ENCODE peak calls at places on chromosomes 11 and 22, in nine cellular contexts. X is upper lobe of right lung, N is adrenal gland, Z is AG10803, S is nephron progenitor cell, U is mammary epithelial cell, H is astrocyte of the spinal cord, K is prostate gland, M is OCI-LY7. Y is an unnamed sample.

GRCh38 chr11:93967258-93967657 is 53.9 kb upstream of the HEPHL1 start:
- DNase-seq in M (no peak), X (no peak), K (no peak), S (no peak), Z (no peak), N (no peak), H (no peak), U (no peak), Y (no peak)

GRCh38 chr11:58434217-58434616 is 6.3 kb upstream of the OR5B2 start:
- DNase-seq in U (no peak), K (no peak), N (no peak), X (no peak), M (no peak), S (no peak), H (no peak), Z (no peak), Y (no peak)

GRCh38 chr11:121446752-121447156 is 5.4 kb upstream of the SORL1 start:
- DNase-seq in X (no peak), M (peak), K (no peak), Z (peak), N (no peak), H (peak), U (no peak), S (peak), Y (no peak)

GRCh38 chr11:90124371-90124770 is 10.1 kb upstream of the NAALAD2 start:
- DNase-seq in K (no peak), N (no peak), M (no peak), U (no peak), X (no peak), S (no peak), H (no peak), Z (no peak), Y (no peak)

GRCh38 chr11:34529643-34530042 is 16.0 kb upstream of the ELF5 start:
- DNase-seq in Z (no peak), M (no peak), S (no peak), K (no peak), X (no peak), H (no peak), U (no peak), N (no peak), Y (no peak)

GRCh38 chr11:269146-269890 is 8.9 kb upstream of the NLRP6 start:
- DNase-seq in S (no peak), M (peak), Z (peak), N (no peak), K (no peak), H (no peak), U (no peak), X (no peak), Y (no peak)

GRCh38 chr11:88421530-88421929 is 84.0 kb upstream of the CTSC start:
- DNase-seq in X (no peak), N (no peak), S (no peak), M (no peak), U (peak), H (no peak), Z (peak), K (no peak), Y (no peak)

GRCh38 chr11:74459584-74459983 is 7.8 kb downstream of the KCNE3 start:
- DNase-seq in N (no peak), U (no peak), Z (no peak), M (no peak), H (no peak), X (no peak), S (no peak), K (no peak), Y (no peak)

GRCh38 chr11:110065189-110065588 is 28.0 kb upstream of the ZC3H12C start:
- DNase-seq in M (no peak), U (peak), S (no peak), N (no peak), X (no peak), H (no peak), Z (no peak), K (no peak), Y (no peak)

GRCh38 chr11:130383363-130384168 is 44.8 kb downstream of the ADAMTS8 start:
- DNase-seq in Z (peak), U (peak), K (no peak), N (no peak), H (peak), S (peak), M (no peak), X (no peak), Y (no peak)

GRCh38 chr11:130802567-130802966 is 113.7 kb downstream of the SNX19 start:
- DNase-seq in U (no peak), Z (no peak), X (no peak), K (no peak), S (no peak), M (no peak), H (no peak), N (no peak), Y (no peak)

GRCh38 chr11:85540181-85540580 is 87.0 kb downstream of the DLG2 start:
- DNase-seq in U (no peak), K (no peak), M (no peak), H (no peak), N (no peak), X (no peak), Z (no peak), S (no peak), Y (no peak)

GRCh38 chr11:85540635-85541034 is 86.5 kb downstream of the DLG2 start:
- DNase-seq in M (no peak), Z (no peak), X (no peak), N (no peak), U (no peak), H (no peak), K (no peak), S (no peak), Y (no peak)

GRCh38 chr11:85539029-85539689 is 88.0 kb downstream of the DLG2 start:
- DNase-seq in U (no peak), Z (no peak), M (no peak), X (no peak), H (no peak), S (no peak), N (no peak), K (no peak), Y (no peak)

GRCh38 chr11:85539740-85540139 is 87.4 kb downstream of the DLG2 start:
- DNase-seq in K (no peak), X (no peak), N (no peak), S (no peak), M (no peak), H (no peak), U (no peak), Z (no peak), Y (no peak)

GRCh38 chr11:85541683-85542082 is 85.5 kb downstream of the DLG2 start:
- DNase-seq in H (no peak), X (no peak), U (no peak), M (no peak), N (no peak), Z (no peak), K (no peak), S (no peak), Y (no peak)
- TF ChIP-seq CTCF in H (no peak), X (no peak), U (no peak), M (no peak), N (no peak), Z (no peak), K (no peak), S (no peak), Y (no peak)

GRCh38 chr11:6258571-6258998 is 1.1 kb upstream of the CCKBR start:
- DNase-seq in U (no peak), S (peak), M (no peak), N (no peak), X (no peak), H (no peak), Z (no peak), K (no peak), Y (no peak)

GRCh38 chr11:6260207-6260726 is 629 bp downstream of the CCKBR start:
- DNase-seq in X (no peak), K (no peak), M (no peak), Z (no peak), H (no peak), N (no peak), U (no peak), S (no peak), Y (no peak)

GRCh38 chr11:6253196-6253595 is 6.4 kb upstream of the CCKBR start:
- DNase-seq in M (no peak), K (no peak), N (no peak), X (no peak), H (no peak), S (no peak), Z (no peak), U (no peak), Y (no peak)

GRCh38 chr11:6259638-6260019 is at the start of gene CCKBR:
- DNase-seq in Z (no peak), S (peak), U (no peak), X (peak), N (no peak), M (no peak), H (no peak), K (no peak), Y (peak)

DNA sequence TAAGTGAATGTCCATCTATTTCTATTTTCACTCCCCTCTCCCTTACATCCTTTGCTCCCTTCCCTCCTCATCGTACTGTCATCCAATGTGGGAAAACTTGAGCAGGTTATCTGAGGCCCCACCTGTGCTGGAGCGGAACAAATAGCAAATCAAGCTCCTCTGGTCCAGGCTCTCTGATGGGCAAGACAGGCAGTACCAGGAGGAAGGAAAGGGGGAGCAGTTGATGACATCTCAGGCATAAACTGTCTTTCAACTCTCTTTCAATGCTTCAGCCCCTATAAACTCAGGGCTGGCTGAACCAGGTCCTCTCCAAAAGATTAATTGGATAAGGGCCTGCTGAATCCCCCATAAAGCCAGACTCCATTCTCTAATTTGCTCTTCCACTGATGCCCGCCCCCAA is 1.5 kb upstream of the CCKBR start:
- DNase-seq in U (no peak), X (no peak), K (no peak), N (no peak), S (no peak), Z (no peak), M (no peak), H (no peak), Y (no peak)
- TF ChIP-seq CTCF in U (no peak), X (no peak), K (no peak), N (no peak), S (no peak), Z (no peak), M (no peak), H (no peak), Y (no peak)

GRCh38 chr11:29913352-29913751 is 103.5 kb downstream of the KCNA4 start:
- DNase-seq in H (no peak), N (no peak), U (no peak), M (no peak), Z (no peak), K (no peak), S (no peak), X (no peak), Y (no peak)

GRCh38 chr11:29916040-29916439 is 100.8 kb downstream of the KCNA4 start:
- DNase-seq in S (no peak), Z (no peak), M (no peak), U (no peak), X (no peak), N (no peak), K (no peak), H (no peak), Y (no peak)

DNA sequence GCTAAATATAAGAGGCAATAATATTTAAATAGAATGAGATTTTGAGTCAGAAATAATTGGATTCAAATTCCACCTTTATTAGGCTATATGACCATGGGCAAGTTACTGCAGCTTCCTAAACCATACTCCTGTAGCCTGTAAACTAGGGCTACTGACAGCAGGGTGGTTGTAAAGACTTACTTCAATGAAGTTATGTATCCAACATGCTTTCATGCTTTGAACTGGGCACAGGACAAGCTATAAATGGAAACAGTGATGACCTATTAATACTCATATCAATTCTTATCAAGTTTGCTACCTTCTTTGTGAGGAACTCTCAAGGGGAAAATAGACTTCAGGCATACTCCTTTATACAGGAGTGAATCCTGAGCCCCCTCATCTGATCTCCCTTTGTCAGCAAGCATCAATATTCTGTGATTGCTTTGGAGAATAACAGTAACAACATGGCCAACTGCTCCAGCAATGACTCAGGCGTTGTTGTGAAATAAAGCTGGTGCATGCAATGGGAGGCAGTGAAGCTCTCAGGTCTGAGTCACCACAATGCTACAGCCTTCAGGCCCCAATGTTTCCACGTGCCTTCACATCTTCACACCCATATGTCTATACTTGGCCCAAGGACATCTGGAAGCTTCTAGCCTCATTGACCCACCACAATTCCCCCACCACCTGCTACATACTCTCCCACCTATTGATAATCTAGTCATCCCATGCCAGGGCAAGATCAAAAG is 102.5 kb downstream of the KCNA4 start:
- DNase-seq in N (no peak), U (peak), Z (peak), K (no peak), S (no peak), M (no peak), H (no peak), X (no peak), Y (no peak)
- TF ChIP-seq CTCF in N (no peak), U (no peak), Z (no peak), K (no peak), S (no peak), M (no peak), H (no peak), X (no peak), Y (no peak)

GRCh38 chr11:59918494-59918893 is 19.7 kb upstream of the OOSP1 start:
- DNase-seq in M (no peak), H (no peak), K (no peak), S (no peak), Z (peak), N (no peak), U (peak), X (no peak), Y (no peak)

GRCh38 chr11:59923813-59924212 is 14.4 kb upstream of the OOSP1 start:
- DNase-seq in N (no peak), Z (no peak), X (no peak), U (no peak), S (peak), K (no peak), H (peak), M (peak), Y (no peak)

DNA sequence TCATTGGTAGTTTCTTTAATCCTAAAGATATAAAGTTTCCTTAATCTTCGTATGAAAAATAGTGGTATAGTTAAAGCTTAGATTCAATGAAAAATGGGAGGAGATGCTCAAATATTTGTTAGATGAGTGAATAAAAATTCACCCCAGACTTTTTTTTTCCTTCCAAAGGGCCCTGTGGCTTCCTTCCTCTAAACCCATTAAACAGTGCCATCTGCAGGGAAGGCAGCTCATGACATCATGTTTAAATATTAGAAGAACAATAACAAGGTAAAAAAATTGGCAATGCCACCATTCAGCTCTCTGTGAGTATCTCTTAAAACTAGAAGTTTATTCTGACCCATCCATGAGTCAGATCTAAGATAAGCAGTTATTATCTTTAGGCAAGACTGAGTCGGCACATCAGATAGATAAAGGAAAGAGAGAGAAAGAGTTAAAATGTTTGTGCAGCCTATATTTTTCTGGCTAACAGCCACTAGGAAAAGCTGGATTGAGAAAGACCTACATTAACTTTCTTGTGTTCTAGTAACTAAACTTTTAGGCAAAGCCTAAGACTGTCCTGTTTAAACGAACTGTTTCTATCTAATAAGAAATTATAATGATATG is 19.1 kb upstream of the OOSP1 start:
- DNase-seq in X (no peak), N (peak), U (peak), K (no peak), H (peak), Z (peak), S (peak), M (peak), Y (no peak)
- TF ChIP-seq CTCF in X (peak), N (peak), U (peak), K (peak), H (peak), Z (peak), S (peak), M (peak), Y (peak)

GRCh38 chr11:67645521-67646457 is 4.7 kb downstream of the ACY3 start:
- DNase-seq in Z (no peak), M (peak), K (no peak), X (no peak), H (no peak), N (no peak), U (no peak), S (no peak), Y (no peak)
- TF ChIP-seq CTCF in Z (no peak), M (peak), K (no peak), X (no peak), H (no peak), N (no peak), U (no peak), S (no peak), Y (no peak)

GRCh38 chr22:49913446-49913845 is 4.8 kb downstream of the ALG12 start:
- DNase-seq in M (no peak), N (no peak), U (no peak), Z (no peak), X (no peak), K (no peak), S (no peak), H (no peak), Y (no peak)
- TF ChIP-seq CTCF in M (no peak), N (no peak), U (no peak), Z (no peak), X (no peak), K (no peak), S (no peak), H (no peak), Y (no peak)

DNA sequence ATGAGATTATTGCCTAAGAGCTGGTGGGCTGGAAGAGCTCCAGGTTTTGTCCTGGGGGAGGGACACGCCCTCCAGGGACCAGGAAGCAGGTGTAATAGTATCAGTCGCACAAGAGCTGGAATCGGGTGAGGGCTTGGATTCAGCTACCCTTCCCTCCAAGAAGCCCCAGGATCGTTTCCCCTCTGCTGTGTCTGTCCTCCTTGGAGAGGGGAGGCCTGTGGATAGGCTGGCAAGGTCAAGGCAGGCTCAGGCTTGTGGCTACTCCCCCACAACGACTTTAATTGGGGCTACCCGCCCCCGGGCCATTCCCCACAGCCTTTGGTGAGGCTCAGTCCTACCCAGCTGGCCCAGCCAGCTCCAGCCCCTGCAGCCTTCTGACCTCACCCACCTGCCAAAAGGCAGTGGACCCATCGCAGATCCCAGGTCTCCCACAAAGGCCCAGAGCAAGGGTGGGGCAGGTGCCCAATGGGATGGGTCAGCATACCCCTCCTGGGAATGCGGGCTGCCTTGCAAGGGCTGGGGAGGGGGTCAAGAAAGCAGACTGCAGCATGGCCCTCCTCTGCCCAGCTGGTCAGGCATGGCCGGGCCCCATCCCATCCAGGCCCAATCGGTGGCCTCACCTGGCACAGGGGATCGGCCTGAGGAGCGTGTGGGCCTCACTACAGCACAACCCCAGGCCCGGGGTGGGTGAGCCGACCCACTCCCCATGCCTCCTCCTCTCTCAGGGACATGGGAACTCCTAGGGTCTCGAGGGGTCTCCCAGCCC is 1.0 kb downstream of the CTSD start:
- DNase-seq in X (peak), K (peak), U (peak), M (no peak), Z (no peak), N (peak), H (no peak), S (no peak), Y (no peak)
- TF ChIP-seq CTCF in X (no peak), K (no peak), U (no peak), M (no peak), Z (no peak), N (no peak), H (no peak), S (no peak), Y (no peak)

GRCh38 chr11:8834379-8834778 is 76.6 kb upstream of the AKIP1 start:
- DNase-seq in Z (peak), X (no peak), U (no peak), S (no peak), K (no peak), N (no peak), M (no peak), H (no peak), Y (no peak)
- TF ChIP-seq CTCF in Z (no peak), X (no peak), U (no peak), S (no peak), K (no peak), N (no peak), M (no peak), H (no peak), Y (no peak)